ENCODE peak calls at places on chromosomes 5 and 9, in ten cellular contexts. E is HCT116, I is left ventricle myocardium inferior, C is tibial nerve, M is GM23338, W is IMR-90, N is ovary, P is cardiac muscle cell, X is heart left ventricle, F is heart right ventricle. U is an unnamed sample.

GRCh38 chr5:142109356-142110045 is 922 bp downstream of the NDFIP1 start:
- DNase-seq in F (peak; percentile 16), I (no peak), C (peak; percentile 20), W (peak; percentile 15), M (peak; percentile 46), P (peak; percentile 44), N (peak; percentile 27), X (no peak), E (no peak), U (no peak)

GRCh38 chr5:180803181-180804128 is 849 bp upstream of the MGAT1 start:
- DNase-seq in M (peak; percentile 77), E (no peak), N (peak; percentile 54), C (peak; percentile 72), F (peak; percentile 71), P (peak; percentile 39), I (peak; percentile 73), W (no peak), X (peak; percentile 81), U (peak; percentile 91)

GRCh38 chr5:116394186-116394867 is 180.3 kb downstream of the SEMA6A start:
- DNase-seq in M (no peak), I (no peak), E (no peak), F (no peak), N (no peak), W (peak; percentile 21), X (no peak), P (no peak), C (no peak), U (no peak)

GRCh38 chr5:136021016-136021405 is 7.8 kb upstream of the TGFBI start:
- DNase-seq in F (no peak), C (no peak), W (peak; percentile 78), X (no peak), N (no peak), E (no peak), M (no peak), I (no peak), P (peak; percentile 41), U (no peak)

GRCh38 chr5:69312459-69313160 is 20.0 kb downstream of the CCDC125 start:
- DNase-seq in C (no peak), W (no peak), E (no peak), X (no peak), P (no peak), I (no peak), F (no peak), N (no peak), M (no peak), U (no peak)

GRCh38 chr9:69249337-69249736 is 75.3 kb downstream of the TJP2 start:
- DNase-seq in X (no peak), E (no peak), C (no peak), F (peak; percentile 18), P (no peak), I (no peak), W (peak; percentile 4), M (no peak), N (no peak), U (no peak)

GRCh38 chr9:91158946-91159345 is 202.8 kb downstream of the AUH start:
- DNase-seq in W (no peak), F (no peak), X (no peak), C (no peak), P (no peak), M (no peak), N (no peak), E (no peak), I (no peak), U (no peak)

GRCh38 chr5:79259810-79260209 is 23.9 kb downstream of the JMY start:
- DNase-seq in C (no peak), F (no peak), P (no peak), E (no peak), W (no peak), N (no peak), I (no peak), M (no peak), X (no peak), U (no peak)

GRCh38 chr5:3590253-3590966 is 5.2 kb upstream of the IRX1 start:
- DNase-seq in N (no peak), X (no peak), E (no peak), W (no peak), C (no peak), P (no peak), F (no peak), I (no peak), M (peak; percentile 66), U (no peak)

GRCh38 chr5:178589180-178590140 is 733 bp downstream of the COL23A1 start:
- DNase-seq in M (peak; percentile 65), I (peak; percentile 41), F (no peak), P (peak; percentile 46), X (no peak), W (peak; percentile 11), N (no peak), C (no peak), E (no peak), U (peak; percentile 73)

GRCh38 chr9:134690946-134691694 is 49.5 kb downstream of the COL5A1 start:
- DNase-seq in I (peak; percentile 48), M (no peak), F (peak; percentile 52), C (no peak), N (peak; percentile 19), P (no peak), X (no peak), W (no peak), E (no peak), U (peak; percentile 57)

GRCh38 chr5:10124287-10124686 is 125.4 kb downstream of the ATPSCKMT start:
- DNase-seq in F (peak; percentile 51), I (peak; percentile 49), M (no peak), N (no peak), C (no peak), E (no peak), W (no peak), X (peak; percentile 31), P (no peak), U (no peak)

GRCh38 chr5:93336330-93337110 is 244.5 kb downstream of the NR2F1-AS1 start:
- DNase-seq in P (no peak), F (no peak), M (no peak), C (no peak), N (no peak), I (no peak), E (no peak), X (no peak), W (peak; percentile 45), U (no peak)

GRCh38 chr5:141834331-141834730 is 43.9 kb downstream of the PCDH1 start:
- DNase-seq in E (no peak), X (no peak), M (no peak), I (no peak), N (no peak), W (peak; percentile 5), P (peak; percentile 35), C (no peak), F (no peak), U (no peak)

GRCh38 chr5:137122075-137122474 is 377.1 kb downstream of the SPOCK1 start:
- DNase-seq in I (no peak), F (no peak), M (no peak), W (peak; percentile 34), C (no peak), P (no peak), X (no peak), E (no peak), N (no peak), U (no peak)

GRCh38 chr9:130995399-130995941 is 13.5 kb upstream of the LAMC3 start:
- DNase-seq in F (peak; percentile 32), W (peak; percentile 56), I (peak; percentile 31), E (no peak), C (peak; percentile 38), M (peak; percentile 40), P (peak; percentile 69), X (peak; percentile 46), N (no peak), U (no peak)

GRCh38 chr5:159640921-159641320 is 275.4 kb upstream of the ADRA1B start:
- DNase-seq in F (no peak), M (no peak), N (no peak), E (no peak), X (no peak), C (no peak), W (no peak), I (no peak), P (no peak), U (no peak)
- H3K27ac ChIP-seq in F (no peak overlapping the region), M (no peak overlapping the region), N (no peak overlapping the region), E (no peak overlapping the region), X (no peak overlapping the region), C (no peak overlapping the region), W (no peak overlapping the region), I (no peak overlapping the region), P (no peak overlapping the region), U (no peak overlapping the region)

DNA sequence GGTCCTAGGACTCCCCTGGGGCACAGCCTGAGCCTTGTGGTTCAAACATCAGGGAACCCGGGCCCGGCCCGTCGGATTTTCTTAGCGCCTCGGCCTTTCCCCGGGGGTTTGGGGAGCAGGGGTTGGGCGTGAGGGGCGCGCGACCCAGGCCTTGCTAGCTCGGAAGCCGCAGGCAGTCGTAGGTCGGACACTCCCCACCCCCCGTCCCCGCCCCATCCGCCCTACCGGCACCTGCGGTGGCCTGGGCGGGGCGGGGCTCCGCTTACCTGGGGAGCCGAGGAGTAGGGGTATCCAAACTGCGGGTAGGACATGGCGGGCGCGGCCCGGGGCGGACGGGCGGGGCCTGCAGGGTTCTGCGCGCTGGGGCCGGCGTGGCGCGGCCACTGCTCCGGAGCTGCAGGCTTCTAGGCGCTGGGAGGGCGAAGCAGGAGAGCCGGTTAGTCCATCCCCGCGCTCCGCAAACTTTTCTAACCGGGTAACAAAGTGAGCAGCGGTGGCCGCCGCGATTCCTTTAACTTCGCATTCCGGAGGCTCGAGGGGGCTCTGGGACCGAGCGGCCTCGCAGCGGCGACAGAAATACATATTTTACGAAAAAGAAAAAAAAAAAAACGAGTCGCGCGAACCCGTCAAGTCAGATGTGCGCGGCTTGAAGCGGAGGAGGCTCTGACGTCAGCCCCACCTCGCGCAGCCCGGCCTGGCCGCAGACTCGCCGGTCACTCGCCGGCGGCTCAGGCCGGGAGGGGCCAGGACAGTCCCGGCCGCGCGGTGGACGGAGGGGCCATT is at the start of gene IRX4:
- DNase-seq in E (peak; percentile 42), I (no peak), P (peak; percentile 21), X (no peak), N (no peak), M (peak; percentile 70), W (peak; percentile 20), F (no peak), C (no peak), U (no peak)
- H3K4me3 ChIP-seq in E (peak within 1 kb of the TSS; percentile 66), I (peak within 1 kb of the TSS; percentile 71), P (peak within 1 kb of the TSS; percentile 92), X (peak within 1 kb of the TSS; percentile 55), N (no peak within 1 kb of the TSS), M (peak within 1 kb of the TSS; percentile 59), W (no peak within 1 kb of the TSS), F (peak within 1 kb of the TSS; percentile 52), C (peak within 1 kb of the TSS; percentile 25), U (peak within 1 kb of the TSS; percentile 16)

DNA sequence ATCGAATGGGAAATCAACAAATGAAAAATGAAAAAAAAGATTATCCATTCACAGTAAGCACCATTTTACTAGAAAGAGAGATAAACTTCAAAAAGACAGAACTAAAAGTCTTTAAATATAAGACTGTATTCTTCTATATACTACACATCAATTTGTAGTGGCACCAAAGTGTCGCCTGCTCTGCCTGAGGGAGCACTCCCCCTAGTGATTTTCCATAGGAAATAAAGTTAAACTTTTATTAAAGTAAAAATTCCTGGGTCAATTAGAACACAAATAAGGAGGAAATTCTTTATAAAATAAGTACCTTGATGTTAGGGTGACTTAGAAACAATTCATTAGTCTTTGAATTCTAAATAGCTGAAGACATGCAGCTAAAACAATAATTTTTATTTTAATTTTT is 9.7 kb downstream of the RAD1 start:
- DNase-seq in W (no peak), I (no peak), M (peak; percentile 46), F (no peak), C (no peak), N (no peak), E (no peak), P (peak; percentile 40), X (no peak), U (no peak)
- TF ChIP-seq CTCF in W (peak; percentile 45), I (peak; percentile 40), M (peak; percentile 71), F (peak; percentile 36), C (no peak), N (no peak), E (peak; percentile 40), P (peak; percentile 54), X (peak; percentile 22), U (peak; percentile 23)

GRCh38 chr5:61327761-61328753 is 4.0 kb upstream of the ZSWIM6 start:
- DNase-seq in I (no peak), W (peak; percentile 95), M (peak; percentile 40), C (no peak), E (no peak), N (no peak), P (peak; percentile 86), F (no peak), X (no peak), U (no peak)
- H3K27ac ChIP-seq in I (no peak overlapping the region), W (peak overlapping the region; percentile 54), M (no peak overlapping the region), C (peak overlapping the region; percentile 97), E (no peak overlapping the region), N (no peak overlapping the region), P (no peak overlapping the region), F (no peak overlapping the region), X (no peak overlapping the region), U (no peak overlapping the region)

U was measured in upper lobe of right lung.